ENCODE peak calls at places on chromosome 4, in nine cellular contexts. S, H, C, X, K, W, R, M and E are unnamed samples.

GRCh38 chr4:148065069-148065468 is 333.2 kb downstream of the ARHGAP10 start:
- DNase-seq in X (no peak), C (peak), W (no peak), H (no peak), M (no peak), K (no peak), R (no peak), S (no peak), E (no peak)

GRCh38 chr4:26235500-26235899 is 85.3 kb upstream of the RBPJ start:
- DNase-seq in X (no peak), S (peak), W (no peak), K (no peak), H (peak), C (no peak), M (peak), R (no peak), E (no peak)

GRCh38 chr4:84870398-84871163 is 95.9 kb downstream of the WDFY3 start:
- DNase-seq in W (no peak), M (no peak), K (no peak), C (no peak), S (no peak), H (no peak), X (peak), R (no peak), E (no peak)

GRCh38 chr4:37068580-37068979 is 176.0 kb upstream of the NWD2 start:
- DNase-seq in M (no peak), S (no peak), C (no peak), K (no peak), W (no peak), X (peak), R (no peak), H (no peak), E (no peak)

GRCh38 chr4:68406479-68406859 is 40.8 kb upstream of the TMPRSS11E start:
- DNase-seq in H (no peak), K (no peak), M (no peak), S (no peak), X (no peak), C (no peak), W (no peak), R (no peak), E (no peak)

GRCh38 chr4:150381671-150382427 is 200.1 kb upstream of the MAB21L2 start:
- DNase-seq in C (no peak), M (no peak), X (no peak), R (no peak), S (no peak), H (no peak), W (no peak), K (no peak), E (no peak)

GRCh38 chr4:95248713-95249401 is 299.9 kb downstream of the UNC5C start:
- DNase-seq in H (no peak), R (no peak), W (no peak), X (no peak), S (no peak), K (no peak), M (no peak), C (no peak), E (no peak)

GRCh38 chr4:147940144-147940543 is 208.3 kb downstream of the ARHGAP10 start:
- DNase-seq in X (no peak), M (no peak), C (no peak), S (no peak), R (no peak), W (no peak), H (peak), K (no peak), E (no peak)

GRCh38 chr4:6245246-6246169 is 24.1 kb upstream of the WFS1 start:
- DNase-seq in H (no peak), M (no peak), S (peak), R (no peak), X (no peak), K (no peak), W (no peak), C (no peak), E (no peak)

GRCh38 chr4:22052076-22052475 is 103.5 kb upstream of the KCNIP4 start:
- DNase-seq in K (no peak), C (no peak), R (no peak), X (no peak), S (no peak), H (no peak), W (no peak), M (no peak), E (no peak)

GRCh38 chr4:139912423-139912822 is 241.6 kb downstream of the MAML3 start:
- DNase-seq in X (no peak), R (no peak), W (no peak), C (no peak), S (no peak), K (no peak), H (no peak), M (no peak), E (no peak)

GRCh38 chr4:173343832-173344397 is 9.8 kb upstream of the HMGB2 start:
- DNase-seq in C (no peak), K (no peak), W (no peak), H (no peak), M (no peak), S (no peak), X (no peak), R (no peak), E (no peak)

GRCh38 chr4:41573458-41574129 is 35.6 kb downstream of the LIMCH1 start:
- DNase-seq in H (no peak), K (no peak), M (no peak), X (no peak), C (no peak), R (no peak), W (no peak), S (no peak), E (no peak)

GRCh38 chr4:74133786-74134499 is 24.0 kb upstream of the MTHFD2L start:
- DNase-seq in S (peak), H (peak), M (peak), C (peak), K (peak), R (peak), X (peak), W (peak), E (peak)

GRCh38 chr4:126081336-126081735 is 766.6 kb downstream of the FAT4 start:
- DNase-seq in W (no peak), R (no peak), H (no peak), C (no peak), M (no peak), K (no peak), X (no peak), S (no peak), E (no peak)

GRCh38 chr4:40978548-40978947 is 228.8 kb downstream of the NSUN7 start:
- DNase-seq in S (no peak), K (no peak), C (no peak), R (no peak), M (no peak), X (no peak), W (no peak), H (no peak), E (no peak)

GRCh38 chr4:1196421-1197183 is 24.2 kb upstream of the SPON2 start:
- DNase-seq in K (no peak), X (no peak), H (no peak), C (no peak), W (no peak), S (no peak), R (no peak), M (no peak), E (no peak)

GRCh38 chr4:155546451-155546850 is 120.2 kb upstream of the GUCY1A1 start:
- DNase-seq in R (no peak), C (no peak), K (no peak), X (no peak), W (no peak), S (no peak), M (no peak), H (no peak), E (no peak)

GRCh38 chr4:86032476-86033022 is 327.3 kb downstream of the MAPK10 start:
- DNase-seq in X (no peak), H (no peak), R (peak), M (no peak), W (no peak), C (no peak), K (peak), S (peak), E (no peak)

GRCh38 chr4:24778427-24779225 is 16.7 kb upstream of the SOD3 start:
- DNase-seq in W (no peak), K (no peak), R (no peak), M (peak), H (peak), S (no peak), C (peak), X (no peak), E (no peak)

GRCh38 chr4:126957555-126958440 is 675.0 kb upstream of the INTU start:
- DNase-seq in M (no peak), W (no peak), X (no peak), C (no peak), H (no peak), K (no peak), R (no peak), S (no peak), E (no peak)

GRCh38 chr4:153232768-153233167 is 28.5 kb downstream of the TRIM2 start:
- DNase-seq in K (no peak), M (peak), C (no peak), S (peak), X (peak), W (no peak), R (no peak), H (peak), E (no peak)

GRCh38 chr4:14059006-14059405 is 431.5 kb upstream of the BOD1L1 start:
- DNase-seq in M (no peak), X (no peak), C (no peak), W (no peak), H (no peak), K (no peak), R (no peak), S (no peak), E (no peak)

GRCh38 chr4:85126991-85127591 is 160.6 kb upstream of the WDFY3 start:
- DNase-seq in R (no peak), M (no peak), S (no peak), K (no peak), H (no peak), C (no peak), W (no peak), X (no peak), E (no peak)

GRCh38 chr4:81631958-81632439 is 160.3 kb upstream of the RASGEF1B start:
- DNase-seq in X (no peak), S (no peak), K (peak), C (no peak), M (no peak), H (no peak), W (no peak), R (no peak), E (no peak)

GRCh38 chr4:23091674-23092073 is 398.9 kb downstream of the GBA3 start:
- DNase-seq in R (no peak), S (no peak), M (no peak), C (no peak), K (no peak), W (no peak), X (no peak), H (no peak), E (no peak)

DNA sequence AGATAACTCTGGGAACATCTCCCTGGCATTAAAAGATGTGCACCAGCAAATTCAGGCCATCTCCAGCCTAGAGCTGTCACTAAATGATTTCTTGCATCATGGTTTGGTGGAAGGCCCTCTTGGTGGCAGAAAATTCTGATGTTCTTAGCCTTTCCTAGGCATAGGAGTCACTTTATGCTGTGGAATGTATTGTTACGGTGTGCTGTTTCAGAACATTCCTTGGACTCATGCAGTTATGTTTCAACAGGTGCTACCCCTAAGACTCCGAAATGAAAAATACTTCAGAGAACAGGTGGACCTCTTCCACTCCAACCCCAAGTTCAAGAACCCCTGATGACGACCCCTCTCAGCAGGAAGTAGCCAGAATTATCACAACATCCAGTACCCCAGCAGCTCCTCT is 20.3 kb upstream of the PAPSS1 start:
- DNase-seq in C (no peak), K (no peak), M (no peak), H (no peak), X (no peak), R (no peak), S (no peak), W (no peak), E (no peak)
- TF ChIP-seq CTCF in C (no peak), K (no peak), M (no peak), H (no peak), X (no peak), R (peak), S (no peak), W (peak), E (peak)

GRCh38 chr4:7487998-7488671 is 53.4 kb upstream of the PSAPL1 start:
- DNase-seq in H (no peak), X (no peak), K (no peak), M (no peak), C (no peak), S (no peak), R (no peak), W (no peak), E (no peak)
- TF ChIP-seq CTCF in H (no peak), X (no peak), K (no peak), M (no peak), C (no peak), S (no peak), R (no peak), W (no peak), E (no peak)

GRCh38 chr4:3266076-3266475 is 17.1 kb downstream of the MSANTD1 start:
- DNase-seq in X (no peak), R (no peak), H (peak), K (no peak), W (no peak), S (no peak), M (no peak), C (no peak), E (no peak)

GRCh38 chr4:3262208-3263052 is 13.5 kb downstream of the MSANTD1 start:
- DNase-seq in H (peak), W (no peak), R (no peak), M (peak), K (no peak), C (no peak), S (peak), X (no peak), E (no peak)

GRCh38 chr4:3261411-3262207 is 12.7 kb downstream of the MSANTD1 start:
- DNase-seq in X (no peak), R (no peak), K (no peak), S (no peak), W (no peak), H (peak), C (no peak), M (peak), E (no peak)

GRCh38 chr4:3267576-3268394 is 18.8 kb downstream of the MSANTD1 start:
- DNase-seq in W (no peak), C (no peak), S (no peak), H (peak), X (no peak), M (no peak), K (no peak), R (no peak), E (peak)

GRCh38 chr4:3263053-3263958 is 14.3 kb downstream of the MSANTD1 start:
- DNase-seq in S (no peak), C (no peak), H (peak), K (no peak), X (no peak), R (no peak), M (no peak), W (no peak), E (no peak)
- TF ChIP-seq CTCF in S (no peak), C (no peak), H (no peak), K (no peak), X (no peak), R (no peak), M (no peak), W (no peak), E (no peak)

GRCh38 chr4:61428950-61429349 is 228.8 kb downstream of the ADGRL3 start:
- DNase-seq in K (no peak), S (no peak), M (no peak), X (no peak), H (no peak), W (no peak), R (no peak), C (no peak), E (no peak)
- TF ChIP-seq CTCF in K (no peak), S (no peak), M (no peak), X (no peak), H (no peak), W (no peak), R (no peak), C (no peak), E (no peak)

GRCh38 chr4:175562111-175562510 is 250.0 kb downstream of the GPM6A start:
- DNase-seq in M (no peak), K (no peak), R (no peak), C (no peak), W (no peak), H (no peak), X (no peak), S (no peak), E (no peak)

GRCh38 chr4:175562537-175562936 is 249.5 kb downstream of the GPM6A start:
- DNase-seq in C (no peak), W (no peak), H (no peak), S (no peak), K (no peak), M (no peak), R (no peak), X (no peak), E (no peak)

GRCh38 chr4:175561691-175562090 is 250.4 kb downstream of the GPM6A start:
- DNase-seq in M (no peak), X (no peak), R (no peak), W (no peak), S (no peak), K (no peak), H (no peak), C (no peak), E (no peak)

DNA sequence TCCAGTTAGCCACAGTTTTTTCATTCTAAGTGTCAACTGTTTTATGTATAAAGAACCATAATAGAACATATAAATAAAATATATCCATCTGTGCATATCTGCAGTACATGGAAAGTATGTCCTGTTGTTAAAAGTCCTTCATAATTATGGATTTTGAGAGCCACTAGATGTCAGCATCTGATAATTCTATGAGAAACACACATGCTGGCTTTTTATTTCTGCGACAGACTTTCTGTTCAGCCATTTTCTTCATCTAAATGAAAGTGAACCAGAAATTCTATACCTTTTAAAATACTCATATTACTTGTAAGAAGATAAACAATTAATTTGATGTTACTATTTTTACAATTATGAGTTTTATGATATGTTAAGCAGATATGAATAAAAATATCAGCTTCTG is 251.4 kb downstream of the GPM6A start:
- DNase-seq in K (no peak), X (no peak), M (no peak), C (no peak), W (no peak), R (no peak), H (no peak), S (no peak), E (no peak)
- TF ChIP-seq CTCF in K (no peak), X (no peak), M (no peak), C (no peak), W (peak), R (no peak), H (no peak), S (peak), E (no peak)